ENCODE peak calls at places on chromosome 3, in ten cellular contexts. H is breast epithelium; C is mucosa of gallbladder; V is stimulated activated naive CD8-positive, alpha-beta T cell treated with anti-CD3 and anti-CD28 coated beads, Interleukin-15, Interleukin-2, amounts not matched to agents 100 U/mL and 50 U/mL, for 24 hours; J is naive thymus-derived CD4-positive, alpha-beta T cell; K is stimulated activated naive B cell treated with anti-CD40 and anti-IgM and Interleukin-4, amounts not matched to agents 10 μg/mL and 1 μg/mL and 100 μg/mL, for 72 hours; O is CD8-positive, alpha-beta T cell; F is OCI-LY7; R is G401; Z is RPMI7951. S is an unnamed sample.

GRCh38 chr3:30227571-30228301 is 378.7 kb upstream of the TGFBR2 start:
- DNase-seq in F (no peak), O (no peak), J (no peak), C (no peak), K (no peak), Z (peak; percentile 91), H (no peak), R (no peak), V (no peak), S (no peak)

GRCh38 chr3:20683912-20684311 is 497.9 kb upstream of the SGO1 start:
- DNase-seq in R (peak; percentile 74), K (no peak), V (no peak), Z (peak; percentile 62), O (no peak), F (no peak), J (no peak), H (no peak), C (no peak), S (no peak)

GRCh38 chr3:13547591-13548371 is 1.1 kb upstream of the FBLN2 start:
- DNase-seq in Z (no peak), O (no peak), V (no peak), K (no peak), R (no peak), F (no peak), J (no peak), H (no peak), C (no peak), S (peak; percentile 66)

GRCh38 chr3:42515391-42515916 is 13.0 kb downstream of the VIPR1 start:
- DNase-seq in C (peak; percentile 80), O (no peak), V (no peak), F (no peak), K (no peak), H (peak; percentile 93), Z (no peak), J (no peak), R (peak; percentile 69), S (no peak)

GRCh38 chr3:71502066-71502465 is 81.5 kb downstream of the FOXP1 start:
- DNase-seq in R (no peak), Z (no peak), H (no peak), K (no peak), O (no peak), F (no peak), C (no peak), J (no peak), V (no peak), S (no peak)

GRCh38 chr3:190175490-190175889 is 54.8 kb upstream of the P3H2 start:
- DNase-seq in H (no peak), Z (peak; percentile 56), F (no peak), V (no peak), C (no peak), R (no peak), K (no peak), O (no peak), J (no peak), S (no peak)

GRCh38 chr3:179666436-179667035 is 13.7 kb downstream of the USP13 start:
- DNase-seq in R (peak; percentile 87), O (no peak), C (no peak), Z (no peak), K (no peak), H (peak; percentile 47), J (no peak), V (no peak), F (no peak), S (peak; percentile 88)

GRCh38 chr3:148865039-148865438 is at the start of gene CPA3:
- DNase-seq in C (no peak), V (no peak), Z (no peak), F (no peak), K (no peak), O (no peak), J (no peak), H (no peak), R (no peak), S (no peak)

GRCh38 chr3:37770938-37771918 is 90.5 kb upstream of the CTDSPL start:
- DNase-seq in Z (no peak), H (no peak), J (no peak), V (no peak), O (no peak), F (no peak), C (peak; percentile 32), R (no peak), K (no peak), S (no peak)

GRCh38 chr3:172038823-172039222 is 555 bp upstream of the FNDC3B start:
- DNase-seq in Z (no peak), C (no peak), V (no peak), F (no peak), R (no peak), O (no peak), H (no peak), K (no peak), J (no peak), S (no peak)

GRCh38 chr3:135240426-135240825 is 445.4 kb downstream of the EPHB1 start:
- DNase-seq in F (no peak), K (no peak), V (no peak), H (no peak), R (no peak), Z (no peak), C (no peak), O (no peak), J (no peak), S (no peak)

GRCh38 chr3:123353852-123354238 is 95.0 kb downstream of the ADCY5 start:
- DNase-seq in Z (peak; percentile 59), H (no peak), K (no peak), V (no peak), R (no peak), O (no peak), C (no peak), J (no peak), F (no peak), S (no peak)

GRCh38 chr3:196517919-196518318 is 2.8 kb upstream of the SMCO1 start:
- DNase-seq in R (no peak), O (no peak), V (no peak), J (no peak), H (no peak), C (no peak), Z (no peak), K (no peak), F (no peak), S (no peak)

GRCh38 chr3:20074226-20075063 is 34.2 kb downstream of the KAT2B start:
- DNase-seq in V (no peak), J (no peak), Z (peak; percentile 33), C (no peak), O (no peak), F (no peak), R (no peak), K (no peak), H (no peak), S (no peak)

GRCh38 chr3:52526151-52526561 is 7.5 kb downstream of the NT5DC2 start:
- DNase-seq in K (no peak), H (no peak), R (no peak), Z (no peak), F (no peak), V (no peak), O (no peak), J (no peak), C (no peak), S (peak; percentile 50)

GRCh38 chr3:99250272-99250671 is 348.8 kb upstream of the DCBLD2 start:
- DNase-seq in H (no peak), K (no peak), O (no peak), V (no peak), Z (no peak), R (no peak), F (no peak), J (no peak), C (no peak), S (no peak)

GRCh38 chr3:42114130-42114529 is 23.0 kb downstream of the TRAK1 start:
- DNase-seq in V (no peak), F (peak; percentile 42), J (no peak), Z (no peak), K (no peak), H (no peak), O (no peak), R (no peak), C (no peak), S (no peak)

GRCh38 chr3:37945803-37946530 is 44.6 kb upstream of the VILL start:
- DNase-seq in C (peak; percentile 40), R (peak; percentile 68), V (no peak), J (no peak), H (peak; percentile 85), F (no peak), K (no peak), Z (peak; percentile 96), O (no peak), S (no peak)

GRCh38 chr3:140910860-140911259 is 30.8 kb upstream of the SLC25A36 start:
- DNase-seq in K (no peak), C (no peak), R (peak; percentile 8), Z (peak; percentile 32), H (no peak), F (peak; percentile 0), O (no peak), J (no peak), V (no peak), S (no peak)

GRCh38 chr3:162489853-162490252 is 993.2 kb downstream of the OTOL1 start:
- DNase-seq in J (no peak), F (no peak), V (no peak), C (no peak), H (no peak), K (no peak), Z (peak; percentile 3), O (no peak), R (no peak), S (no peak)

GRCh38 chr3:159604151-159604581 is 384.5 kb upstream of the IL12A start:
- DNase-seq in F (no peak), K (no peak), O (no peak), Z (peak; percentile 64), H (no peak), V (no peak), J (no peak), C (no peak), R (no peak), S (no peak)

GRCh38 chr3:33128706-33129105 is 14.9 kb downstream of the CRTAP start:
- DNase-seq in C (no peak), O (no peak), H (no peak), R (peak; percentile 40), K (no peak), Z (no peak), J (no peak), V (no peak), F (no peak), S (no peak)

GRCh38 chr3:126552688-126553283 is 5.9 kb downstream of the C3orf22 start:
- DNase-seq in H (peak; percentile 14), K (no peak), J (no peak), R (peak; percentile 67), V (no peak), C (peak; percentile 9), F (no peak), O (peak; percentile 3), Z (no peak), S (peak; percentile 68)

GRCh38 chr3:13582366-13583250 is 33.7 kb downstream of the FBLN2 start:
- DNase-seq in Z (peak; percentile 77), H (no peak), V (no peak), R (no peak), K (no peak), F (no peak), O (no peak), C (no peak), J (no peak), S (peak; percentile 78)

GRCh38 chr3:50287262-50287661 is 5.0 kb downstream of the IFRD2 start:
- DNase-seq in Z (no peak), F (no peak), V (no peak), C (no peak), J (no peak), O (no peak), K (no peak), R (no peak), H (no peak), S (no peak)

GRCh38 chr3:138684411-138684810 is 75.8 kb downstream of the FAIM start:
- DNase-seq in F (no peak), R (no peak), J (no peak), Z (no peak), H (no peak), O (no peak), K (no peak), V (no peak), C (no peak), S (no peak)

GRCh38 chr3:196073188-196073838 is 8.6 kb downstream of the TFRC start:
- DNase-seq in R (peak; percentile 89), O (peak; percentile 70), H (peak; percentile 59), F (peak; percentile 76), J (peak; percentile 72), V (peak; percentile 64), K (peak; percentile 39), C (peak; percentile 69), Z (peak; percentile 63), S (peak; percentile 46)

GRCh38 chr3:148162132-148162531 is 535.6 kb upstream of the AGTR1 start:
- DNase-seq in Z (peak; percentile 18), R (peak; percentile 69), V (no peak), F (no peak), C (no peak), H (no peak), J (no peak), K (no peak), O (no peak), S (no peak)

S was measured in upper lobe of left lung.